ENCODE peak calls at places on chromosome 1, in four cellular contexts. I is IMR-90, D is mesenchymal stem cell, U is H1. F is an unnamed sample.

GRCh38 chr1:162835157-162835899 is 25.6 kb downstream of the CCDC190 start:
- DNase-seq in U (no peak), I (peak; percentile 31), D (no peak), F (no peak)

GRCh38 chr1:7491818-7492173 is 279.3 kb upstream of the VAMP3 start:
- DNase-seq in U (no peak), I (no peak), D (no peak), F (peak; percentile 12)

GRCh38 chr1:46171351-46171750 is 3.5 kb upstream of the TSPAN1 start:
- DNase-seq in D (no peak), U (no peak), I (no peak), F (no peak)

GRCh38 chr1:10117132-10117531 is 84.4 kb downstream of the UBE4B start:
- DNase-seq in U (no peak), D (no peak), I (no peak), F (no peak)

GRCh38 chr1:247494746-247495145 is 36.8 kb upstream of the OR2B11 start:
- DNase-seq in D (no peak), U (no peak), I (no peak), F (no peak)

GRCh38 chr1:23756676-23757075 is 13.4 kb downstream of the ELOA start:
- DNase-seq in I (peak; percentile 72), D (peak; percentile 69), U (no peak), F (no peak)

GRCh38 chr1:75529488-75529887 is 81.4 kb downstream of the SLC44A5 start:
- DNase-seq in D (peak; percentile 25), I (no peak), U (no peak), F (no peak)

GRCh38 chr1:60984066-60984799 is 98.1 kb upstream of the NFIA start:
- DNase-seq in U (no peak), D (no peak), I (peak; percentile 8), F (no peak)

GRCh38 chr1:109268431-109269211 is 14.3 kb downstream of the PSRC1 start:
- DNase-seq in U (no peak), I (no peak), D (no peak), F (no peak)

GRCh38 chr1:234989019-234989418 is 139.6 kb downstream of the TOMM20 start:
- DNase-seq in D (peak; percentile 41), U (no peak), I (peak; percentile 64), F (no peak)

GRCh38 chr1:98044071-98044697 is 123.3 kb upstream of the DPYD start:
- DNase-seq in U (no peak), I (no peak), D (peak; percentile 1), F (no peak)

GRCh38 chr1:33222381-33222780 is 33.9 kb upstream of the ZNF362 start:
- DNase-seq in D (no peak), I (no peak), U (no peak), F (no peak)

GRCh38 chr1:242147096-242147976 is 148.4 kb upstream of the MAP1LC3C start:
- DNase-seq in D (no peak), I (no peak), U (no peak), F (peak; percentile 23)

GRCh38 chr1:54990916-54991315 is 7.8 kb upstream of the BSND start:
- DNase-seq in I (no peak), U (no peak), D (no peak), F (no peak)

GRCh38 chr1:217004776-217005436 is 281.7 kb upstream of the ESRRG start:
- DNase-seq in U (no peak), D (no peak), I (no peak), F (no peak)

GRCh38 chr1:187721216-187721615 is 892.5 kb downstream of the PLA2G4A start:
- DNase-seq in I (no peak), U (no peak), D (no peak), F (no peak)

GRCh38 chr1:221276911-221277310 is 397.7 kb downstream of the HLX start:
- DNase-seq in D (no peak), U (no peak), I (no peak), F (no peak)

GRCh38 chr1:117009132-117009531 is 7.6 kb downstream of the CD101 start:
- DNase-seq in I (no peak), D (no peak), U (no peak), F (no peak)

GRCh38 chr1:107277022-107277421 is 136.2 kb downstream of the NTNG1 start:
- DNase-seq in D (peak; percentile 45), U (peak; percentile 21), I (peak; percentile 36), F (peak; percentile 79)

GRCh38 chr1:46466477-46467182 is 23.0 kb upstream of the DMBX1 start:
- DNase-seq in U (no peak), D (peak; percentile 17), I (no peak), F (peak; percentile 77)

GRCh38 chr1:153623091-153623490 is 4.2 kb downstream of the S100A13 start:
- DNase-seq in D (no peak), U (no peak), I (no peak), F (no peak)

GRCh38 chr1:56710646-56711045 is 65.5 kb downstream of the PRKAA2 start:
- DNase-seq in U (no peak), I (peak; percentile 88), D (peak; percentile 68), F (no peak)

GRCh38 chr1:20867847-20868246 is 80.7 kb upstream of the HP1BP3 start:
- DNase-seq in U (no peak), I (peak; percentile 53), D (no peak), F (no peak)

GRCh38 chr1:87017994-87018672 is 103.7 kb downstream of the HS2ST1 start:
- DNase-seq in U (no peak), I (no peak), D (peak; percentile 4), F (no peak)

GRCh38 chr1:181117648-181118449 is 29.3 kb downstream of the IER5 start:
- DNase-seq in I (peak; percentile 67), D (peak; percentile 90), U (no peak), F (peak; percentile 92)

GRCh38 chr1:155228096-155228427 is 19.6 kb downstream of the MTX1 start:
- DNase-seq in D (no peak), U (no peak), I (peak; percentile 58), F (no peak)

GRCh38 chr1:180696361-180696760 is 64.5 kb downstream of the XPR1 start:
- DNase-seq in D (no peak), U (no peak), I (no peak), F (no peak)

GRCh38 chr1:184910596-184910995 is 63.7 kb downstream of the NIBAN1 start:
- DNase-seq in I (peak; percentile 28), D (no peak), U (no peak), F (no peak)

GRCh38 chr1:201614262-201615015 is 75.5 kb downstream of the NAV1 start:
- DNase-seq in D (peak; percentile 70), U (no peak), I (peak; percentile 33), F (peak; percentile 82)

GRCh38 chr1:209989525-209989924 is 51.5 kb downstream of the SYT14 start:
- DNase-seq in I (peak; percentile 34), U (no peak), D (peak; percentile 15), F (no peak)

GRCh38 chr1:202553560-202554038 is 156.7 kb downstream of the SYT2 start:
- DNase-seq in D (peak; percentile 74), I (peak; percentile 67), U (no peak), F (peak; percentile 79)

GRCh38 chr1:15510611-15511405 is 13.2 kb downstream of the CASP9 start:
- DNase-seq in D (no peak), I (peak; percentile 16), U (no peak), F (no peak)

GRCh38 chr1:31434979-31435378 is 22.0 kb downstream of the SERINC2 start:
- DNase-seq in U (no peak), D (no peak), I (no peak), F (no peak)

GRCh38 chr1:222928212-222928611 is 113.4 kb downstream of the DISP1 start:
- DNase-seq in U (peak; percentile 73), D (peak; percentile 60), I (peak; percentile 21), F (peak; percentile 97)
- H3K4me3 ChIP-seq in U (peak overlapping the region; percentile 38), D (no peak overlapping the region), I (no peak overlapping the region), F (no peak overlapping the region)

GRCh38 chr1:3902111-3902511 is 2.0 kb upstream of the C1orf174 start:
- DNase-seq in U (no peak), D (no peak), I (no peak), F (no peak)

GRCh38 chr1:3902546-3902945 is 2.5 kb upstream of the C1orf174 start:
- DNase-seq in U (no peak), I (no peak), D (no peak), F (no peak)

GRCh38 chr1:3904006-3904842 is 4.2 kb upstream of the C1orf174 start:
- DNase-seq in U (no peak), I (no peak), D (no peak), F (no peak)

GRCh38 chr1:3904843-3905185 is 4.7 kb upstream of the C1orf174 start:
- DNase-seq in D (no peak), I (no peak), U (no peak), F (peak; percentile 41)

GRCh38 chr1:3903141-3904005 is 3.3 kb upstream of the C1orf174 start:
- DNase-seq in D (peak; percentile 8), U (no peak), I (no peak), F (no peak)
- H2BK5ac ChIP-seq in D (no peak overlapping the region), U (no peak overlapping the region), I (no peak overlapping the region), F (no peak overlapping the region)

GRCh38 chr1:93575586-93576271 is 105.9 kb downstream of the BCAR3 start:
- DNase-seq in U (no peak), I (no peak), D (no peak), F (peak; percentile 52)
- H3K27ac ChIP-seq in U (no peak overlapping the region), I (no peak overlapping the region), D (peak overlapping the region; percentile 20), F (no peak overlapping the region)

GRCh38 chr1:233587958-233588799 is 25.7 kb upstream of the KCNK1 start:
- DNase-seq in U (peak; percentile 66), D (no peak), I (no peak), F (peak; percentile 74)
- H3K4me3 ChIP-seq in U (peak overlapping the region; percentile 50), D (no peak overlapping the region), I (no peak overlapping the region), F (no peak overlapping the region)

DNA sequence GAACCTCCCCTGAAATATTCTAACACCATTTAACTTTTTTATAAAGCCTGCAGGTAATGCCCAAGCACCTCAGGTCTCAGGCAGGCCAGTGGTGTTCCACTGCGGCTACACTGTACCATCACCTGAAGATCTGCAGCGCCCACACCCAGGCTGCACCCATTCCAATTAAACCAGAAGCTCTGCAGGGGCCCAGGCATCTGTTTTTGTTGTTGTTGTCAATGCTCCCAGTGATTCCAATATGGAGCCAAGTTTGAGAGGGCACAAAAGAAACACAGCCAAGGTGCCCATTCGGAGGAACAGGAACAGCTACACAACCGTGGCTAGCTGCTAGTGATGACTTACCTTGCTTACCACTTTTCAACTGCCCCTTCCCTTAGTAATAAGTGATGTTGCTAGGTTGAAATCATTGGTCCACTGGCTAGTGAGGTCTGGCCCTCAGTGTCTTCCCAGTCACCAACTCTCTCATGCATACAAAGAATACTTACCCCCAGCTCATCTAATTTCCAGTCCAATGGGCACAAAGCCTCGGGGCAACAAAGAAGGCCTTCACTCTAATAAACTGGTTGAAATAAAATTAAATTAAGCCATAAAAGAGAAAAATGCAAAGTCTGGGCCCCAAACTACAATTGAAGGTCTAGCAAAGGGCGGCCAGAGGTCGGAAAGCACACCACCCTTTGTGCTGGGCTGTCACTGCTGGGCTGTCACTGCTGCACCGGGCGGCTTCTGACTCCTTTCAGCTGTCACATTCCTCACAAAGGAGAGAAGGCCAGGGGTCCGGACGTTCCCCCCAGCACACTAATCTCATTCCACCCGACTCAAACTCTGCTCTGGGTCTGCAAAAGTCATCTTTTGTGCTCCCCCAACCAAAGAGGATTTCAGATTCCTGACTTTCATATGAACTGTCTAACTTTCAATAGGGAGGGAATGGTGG is 34.9 kb downstream of the SIPA1L2 start:
- DNase-seq in D (no peak), U (no peak), I (no peak), F (no peak)
- H2BK5ac ChIP-seq in D (no peak overlapping the region), U (no peak overlapping the region), I (no peak overlapping the region), F (no peak overlapping the region)

F was measured in mesendoderm.